ENCODE peak calls at places on chromosomes 16 and 17, in ten cellular contexts. One of them, this sample, is unnamed. For H3K9me3, the result is how much of the 10 kb centered on the place peaks cover.

GRCh38 chr17:80781188-80781577 is 210.5 kb upstream of the CHMP6 start:
- DNase-seq in Peyer's patch: no peak
- DNase-seq in OCI-LY7: no peak
- DNase-seq in stomach: no peak
- DNase-seq in psoas muscle: no peak
- DNase-seq in cardiac muscle cell: no peak
- DNase-seq in ovary: no peak
- DNase-seq in fibroblast of lung: no peak
- DNase-seq in heart right ventricle: no peak
- DNase-seq in ascending aorta: no peak
- DNase-seq in this sample: no peak

GRCh38 chr17:6554871-6555330 is 1.5 kb downstream of the PITPNM3 start:
- DNase-seq in Peyer's patch: no peak
- DNase-seq in OCI-LY7: no peak
- DNase-seq in stomach: peak
- DNase-seq in psoas muscle: no peak
- DNase-seq in cardiac muscle cell: no peak
- DNase-seq in ovary: no peak
- DNase-seq in fibroblast of lung: no peak
- DNase-seq in heart right ventricle: no peak
- DNase-seq in ascending aorta: no peak
- DNase-seq in this sample: no peak

GRCh38 chr17:76274559-76274956 is 9.4 kb downstream of the UBALD2 start:
- DNase-seq in Peyer's patch: no peak
- DNase-seq in OCI-LY7: no peak
- DNase-seq in stomach: no peak
- DNase-seq in psoas muscle: no peak
- DNase-seq in cardiac muscle cell: no peak
- DNase-seq in ovary: no peak
- DNase-seq in fibroblast of lung: no peak
- DNase-seq in heart right ventricle: no peak
- DNase-seq in ascending aorta: no peak
- DNase-seq in this sample: no peak

GRCh38 chr17:65967372-65967771 is 224.6 kb downstream of the CEP112 start:
- DNase-seq in Peyer's patch: no peak
- DNase-seq in OCI-LY7: no peak
- DNase-seq in stomach: no peak
- DNase-seq in psoas muscle: no peak
- DNase-seq in cardiac muscle cell: no peak
- DNase-seq in ovary: no peak
- DNase-seq in fibroblast of lung: no peak
- DNase-seq in heart right ventricle: no peak
- DNase-seq in ascending aorta: no peak
- DNase-seq in this sample: no peak

GRCh38 chr16:83244057-83244456 is 563.7 kb upstream of the HSBP1 start:
- DNase-seq in Peyer's patch: no peak
- DNase-seq in OCI-LY7: no peak
- DNase-seq in stomach: no peak
- DNase-seq in psoas muscle: no peak
- DNase-seq in cardiac muscle cell: no peak
- DNase-seq in ovary: no peak
- DNase-seq in fibroblast of lung: no peak
- DNase-seq in heart right ventricle: no peak
- DNase-seq in ascending aorta: no peak
- DNase-seq in this sample: no peak

GRCh38 chr17:71632328-71632727 is 488.5 kb upstream of the SOX9 start:
- DNase-seq in Peyer's patch: no peak
- DNase-seq in OCI-LY7: no peak
- DNase-seq in stomach: no peak
- DNase-seq in psoas muscle: no peak
- DNase-seq in cardiac muscle cell: no peak
- DNase-seq in ovary: no peak
- DNase-seq in fibroblast of lung: peak
- DNase-seq in heart right ventricle: no peak
- DNase-seq in ascending aorta: no peak
- DNase-seq in this sample: no peak

GRCh38 chr17:81685108-81685507 is 1.3 kb downstream of the HGS start:
- DNase-seq in Peyer's patch: no peak
- DNase-seq in OCI-LY7: peak
- DNase-seq in stomach: no peak
- DNase-seq in psoas muscle: no peak
- DNase-seq in cardiac muscle cell: peak
- DNase-seq in ovary: no peak
- DNase-seq in fibroblast of lung: peak
- DNase-seq in heart right ventricle: no peak
- DNase-seq in ascending aorta: no peak
- DNase-seq in this sample: no peak

GRCh38 chr16:77805403-77805802 is 17.0 kb downstream of the VAT1L start:
- DNase-seq in Peyer's patch: no peak
- DNase-seq in OCI-LY7: no peak
- DNase-seq in stomach: no peak
- DNase-seq in psoas muscle: no peak
- DNase-seq in cardiac muscle cell: no peak
- DNase-seq in ovary: no peak
- DNase-seq in fibroblast of lung: no peak
- DNase-seq in heart right ventricle: peak
- DNase-seq in ascending aorta: peak
- DNase-seq in this sample: no peak

GRCh38 chr17:81380682-81381518 is 14.4 kb upstream of the BAHCC1 start:
- DNase-seq in Peyer's patch: no peak
- DNase-seq in OCI-LY7: no peak
- DNase-seq in stomach: no peak
- DNase-seq in psoas muscle: no peak
- DNase-seq in cardiac muscle cell: no peak
- DNase-seq in ovary: no peak
- DNase-seq in fibroblast of lung: no peak
- DNase-seq in heart right ventricle: no peak
- DNase-seq in ascending aorta: peak
- DNase-seq in this sample: no peak

DNA sequence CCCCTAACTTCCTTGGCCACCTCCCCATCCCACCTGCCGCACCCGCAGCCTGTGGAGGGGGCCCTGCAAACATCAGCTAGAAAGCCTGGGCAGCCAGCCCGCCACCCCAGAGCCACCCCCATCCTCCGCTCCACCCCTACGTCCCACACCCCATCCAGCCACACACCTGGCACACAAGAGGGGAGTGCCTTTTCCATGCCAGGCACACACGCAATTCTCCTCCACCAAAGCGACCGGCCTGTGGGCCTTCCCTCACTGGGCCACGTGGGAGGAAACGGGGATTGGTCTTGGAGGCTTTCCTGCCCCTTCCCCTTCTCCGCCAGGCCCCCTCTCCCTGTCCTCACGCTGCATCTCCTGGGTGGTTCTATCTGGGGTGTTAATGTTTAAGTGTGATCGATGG is 48.7 kb upstream of the TNRC6C start:
- DNase-seq in Peyer's patch: peak
- DNase-seq in OCI-LY7: no peak
- DNase-seq in stomach: no peak
- DNase-seq in psoas muscle: no peak
- DNase-seq in cardiac muscle cell: no peak
- DNase-seq in ovary: no peak
- DNase-seq in fibroblast of lung: no peak
- DNase-seq in heart right ventricle: no peak
- DNase-seq in ascending aorta: no peak
- DNase-seq in this sample: no peak
- TF ChIP-seq CTCF in Peyer's patch: no peak
- TF ChIP-seq CTCF in OCI-LY7: no peak
- TF ChIP-seq CTCF in stomach: no peak
- TF ChIP-seq CTCF in psoas muscle: no peak
- TF ChIP-seq CTCF in cardiac muscle cell: no peak
- TF ChIP-seq CTCF in ovary: no peak
- TF ChIP-seq CTCF in fibroblast of lung: no peak
- TF ChIP-seq CTCF in heart right ventricle: no peak
- TF ChIP-seq CTCF in ascending aorta: no peak
- TF ChIP-seq CTCF in this sample: no peak

GRCh38 chr16:75181630-75182029 is 25.3 kb downstream of the CTRB2 start:
- DNase-seq in Peyer's patch: no peak
- DNase-seq in OCI-LY7: peak
- DNase-seq in stomach: no peak
- DNase-seq in psoas muscle: no peak
- DNase-seq in cardiac muscle cell: no peak
- DNase-seq in ovary: no peak
- DNase-seq in fibroblast of lung: no peak
- DNase-seq in heart right ventricle: no peak
- DNase-seq in ascending aorta: no peak
- DNase-seq in this sample: no peak
- H3K9me3 ChIP-seq in Peyer's patch: under half
- H3K9me3 ChIP-seq in OCI-LY7: under half
- H3K9me3 ChIP-seq in stomach: under half
- H3K9me3 ChIP-seq in psoas muscle: under half
- H3K9me3 ChIP-seq in cardiac muscle cell: under half
- H3K9me3 ChIP-seq in ovary: under half
- H3K9me3 ChIP-seq in fibroblast of lung: under half
- H3K9me3 ChIP-seq in heart right ventricle: under half
- H3K9me3 ChIP-seq in ascending aorta: under half
- H3K9me3 ChIP-seq in this sample: under half

GRCh38 chr17:64296246-64296645 is 33.2 kb upstream of the TEX2 start:
- DNase-seq in Peyer's patch: no peak
- DNase-seq in OCI-LY7: no peak
- DNase-seq in stomach: no peak
- DNase-seq in psoas muscle: no peak
- DNase-seq in cardiac muscle cell: no peak
- DNase-seq in ovary: no peak
- DNase-seq in fibroblast of lung: no peak
- DNase-seq in heart right ventricle: no peak
- DNase-seq in ascending aorta: no peak
- DNase-seq in this sample: no peak

GRCh38 chr17:64289652-64290051 is 26.6 kb upstream of the TEX2 start:
- DNase-seq in Peyer's patch: no peak
- DNase-seq in OCI-LY7: no peak
- DNase-seq in stomach: no peak
- DNase-seq in psoas muscle: no peak
- DNase-seq in cardiac muscle cell: no peak
- DNase-seq in ovary: no peak
- DNase-seq in fibroblast of lung: no peak
- DNase-seq in heart right ventricle: no peak
- DNase-seq in ascending aorta: no peak
- DNase-seq in this sample: no peak

GRCh38 chr17:64295146-64295545 is 32.1 kb upstream of the TEX2 start:
- DNase-seq in Peyer's patch: no peak
- DNase-seq in OCI-LY7: no peak
- DNase-seq in stomach: no peak
- DNase-seq in psoas muscle: no peak
- DNase-seq in cardiac muscle cell: no peak
- DNase-seq in ovary: no peak
- DNase-seq in fibroblast of lung: no peak
- DNase-seq in heart right ventricle: no peak
- DNase-seq in ascending aorta: no peak
- DNase-seq in this sample: no peak

DNA sequence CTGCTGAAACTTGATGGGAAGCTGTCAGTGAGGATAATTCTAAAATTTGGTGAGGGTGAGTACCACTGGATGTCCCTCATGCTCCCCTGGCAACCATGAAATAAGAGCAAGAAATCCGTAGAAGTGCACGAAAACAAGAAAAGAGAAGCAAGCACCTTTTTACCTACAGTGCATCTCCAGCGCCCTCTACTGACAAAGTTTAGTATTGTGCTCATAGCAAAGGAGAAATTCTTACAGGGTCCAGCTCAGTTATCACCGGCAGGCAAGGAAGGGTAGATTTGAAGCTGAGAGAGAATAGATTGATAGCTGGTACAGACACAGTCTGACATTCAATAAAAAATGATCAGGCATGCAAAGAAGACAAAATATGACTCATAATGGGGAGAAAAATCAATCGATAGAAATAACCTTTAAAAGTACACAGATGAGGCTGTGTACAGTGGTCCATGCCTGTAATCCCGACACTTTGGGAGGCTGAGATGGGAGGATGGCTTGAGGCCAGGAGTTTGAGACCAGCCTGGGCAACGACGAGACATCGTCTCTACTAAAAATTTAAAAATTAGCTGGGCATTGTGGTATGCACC is 28.3 kb upstream of the TEX2 start:
- DNase-seq in Peyer's patch: no peak
- DNase-seq in OCI-LY7: peak
- DNase-seq in stomach: no peak
- DNase-seq in psoas muscle: no peak
- DNase-seq in cardiac muscle cell: no peak
- DNase-seq in ovary: no peak
- DNase-seq in fibroblast of lung: no peak
- DNase-seq in heart right ventricle: no peak
- DNase-seq in ascending aorta: no peak
- DNase-seq in this sample: no peak
- TF ChIP-seq CTCF in Peyer's patch: no peak
- TF ChIP-seq CTCF in OCI-LY7: peak
- TF ChIP-seq CTCF in stomach: no peak
- TF ChIP-seq CTCF in psoas muscle: no peak
- TF ChIP-seq CTCF in cardiac muscle cell: peak
- TF ChIP-seq CTCF in ovary: no peak
- TF ChIP-seq CTCF in fibroblast of lung: peak
- TF ChIP-seq CTCF in heart right ventricle: no peak
- TF ChIP-seq CTCF in ascending aorta: no peak
- TF ChIP-seq CTCF in this sample: no peak

GRCh38 chr16:64687796-64688195 is 434.1 kb downstream of the CDH11 start:
- DNase-seq in Peyer's patch: no peak
- DNase-seq in OCI-LY7: no peak
- DNase-seq in stomach: no peak
- DNase-seq in psoas muscle: no peak
- DNase-seq in cardiac muscle cell: no peak
- DNase-seq in ovary: no peak
- DNase-seq in fibroblast of lung: no peak
- DNase-seq in heart right ventricle: no peak
- DNase-seq in ascending aorta: no peak
- DNase-seq in this sample: no peak

GRCh38 chr16:64687089-64687488 is 434.8 kb downstream of the CDH11 start:
- DNase-seq in Peyer's patch: no peak
- DNase-seq in OCI-LY7: no peak
- DNase-seq in stomach: no peak
- DNase-seq in psoas muscle: no peak
- DNase-seq in cardiac muscle cell: no peak
- DNase-seq in ovary: no peak
- DNase-seq in fibroblast of lung: no peak
- DNase-seq in heart right ventricle: no peak
- DNase-seq in ascending aorta: no peak
- DNase-seq in this sample: no peak
- H3K9me3 ChIP-seq in Peyer's patch: under half
- H3K9me3 ChIP-seq in OCI-LY7: under half
- H3K9me3 ChIP-seq in stomach: under half
- H3K9me3 ChIP-seq in psoas muscle: under half
- H3K9me3 ChIP-seq in cardiac muscle cell: under half
- H3K9me3 ChIP-seq in ovary: under half
- H3K9me3 ChIP-seq in fibroblast of lung: under half
- H3K9me3 ChIP-seq in heart right ventricle: under half
- H3K9me3 ChIP-seq in ascending aorta: under half
- H3K9me3 ChIP-seq in this sample: under half

GRCh38 chr17:32876414-32877163 is at the start of gene MYO1D:
- DNase-seq in Peyer's patch: peak
- DNase-seq in OCI-LY7: peak
- DNase-seq in stomach: peak
- DNase-seq in psoas muscle: peak
- DNase-seq in cardiac muscle cell: no peak
- DNase-seq in ovary: peak
- DNase-seq in fibroblast of lung: no peak
- DNase-seq in heart right ventricle: peak
- DNase-seq in ascending aorta: peak
- DNase-seq in this sample: peak
- TF ChIP-seq CTCF in Peyer's patch: peak
- TF ChIP-seq CTCF in OCI-LY7: peak
- TF ChIP-seq CTCF in stomach: peak
- TF ChIP-seq CTCF in psoas muscle: no peak
- TF ChIP-seq CTCF in cardiac muscle cell: peak
- TF ChIP-seq CTCF in ovary: peak
- TF ChIP-seq CTCF in fibroblast of lung: no peak
- TF ChIP-seq CTCF in heart right ventricle: peak
- TF ChIP-seq CTCF in ascending aorta: peak
- TF ChIP-seq CTCF in this sample: peak

GRCh38 chr17:22707626-22708025 is 1015.3 kb downstream of the KCNJ18 start:
- DNase-seq in Peyer's patch: no peak
- DNase-seq in OCI-LY7: no peak
- DNase-seq in stomach: no peak
- DNase-seq in psoas muscle: no peak
- DNase-seq in cardiac muscle cell: no peak
- DNase-seq in ovary: no peak
- DNase-seq in fibroblast of lung: no peak
- DNase-seq in heart right ventricle: no peak
- DNase-seq in ascending aorta: no peak
- DNase-seq in this sample: no peak
- H3K9me3 ChIP-seq in Peyer's patch: under half
- H3K9me3 ChIP-seq in OCI-LY7: under half
- H3K9me3 ChIP-seq in stomach: half or more
- H3K9me3 ChIP-seq in psoas muscle: under half
- H3K9me3 ChIP-seq in cardiac muscle cell: under half
- H3K9me3 ChIP-seq in ovary: under half
- H3K9me3 ChIP-seq in fibroblast of lung: under half
- H3K9me3 ChIP-seq in heart right ventricle: under half
- H3K9me3 ChIP-seq in ascending aorta: under half
- H3K9me3 ChIP-seq in this sample: under half

This sample was measured in CD4-positive, alpha-beta T cell.